ENCODE peak calls at places on chromosomes 4 and X, in four cellular contexts. H is GM04504, R is brain microvascular endothelial cell, U is fibroblast of the conjunctiva. E is an unnamed sample.

GRCh38 chr4:17055788-17056187 is 157.3 kb upstream of the LDB2 start:
- DNase-seq in H (peak), R (peak), U (peak), E (no peak)

GRCh38 chrX:10360121-10360520 is 203.3 kb downstream of the CLCN4 start:
- DNase-seq in H (no peak), R (no peak), U (no peak), E (no peak)

GRCh38 chr4:183323295-183323694 is 1.1 kb upstream of the CLDN24 start:
- DNase-seq in H (no peak), R (no peak), U (no peak), E (no peak)

GRCh38 chr4:40309250-40309774 is 25.8 kb upstream of the CHRNA9 start:
- DNase-seq in H (peak), R (peak), U (peak), E (no peak)

GRCh38 chr4:89741768-89742167 is 95.2 kb downstream of the SNCA start:
- DNase-seq in H (no peak), R (no peak), U (no peak), E (no peak)

GRCh38 chr4:63218837-63219236 is 1190.4 kb downstream of the TECRL start:
- DNase-seq in H (no peak), R (no peak), U (no peak), E (no peak)

GRCh38 chrX:40152173-40152705 is 54.5 kb upstream of the BCOR start:
- DNase-seq in H (no peak), R (no peak), U (no peak), E (no peak)

GRCh38 chrX:12292996-12293765 is 154.9 kb downstream of the FRMPD4 start:
- DNase-seq in H (no peak), R (peak), U (no peak), E (peak)

GRCh38 chrX:19836337-19836736 is 51.1 kb downstream of the SH3KBP1 start:
- DNase-seq in H (no peak), R (no peak), U (no peak), E (no peak)

GRCh38 chrX:97159916-97160800 is 276.4 kb downstream of the RPA4 start:
- DNase-seq in H (no peak), R (no peak), U (no peak), E (no peak)

GRCh38 chr4:189771696-189772361 is 168.8 kb upstream of the FRG1 start:
- DNase-seq in H (no peak), R (no peak), U (no peak), E (no peak)

GRCh38 chr4:132003593-132003992 is 1145.5 kb upstream of the PCDH10 start:
- DNase-seq in H (no peak), R (no peak), U (no peak), E (peak)

GRCh38 chr4:15231265-15232091 is 196.4 kb upstream of the C1QTNF7 start:
- DNase-seq in H (peak), R (peak), U (peak), E (peak)

GRCh38 chrX:34381241-34381640 is 249.1 kb upstream of the FAM47A start:
- DNase-seq in H (no peak), R (peak), U (no peak), E (no peak)

GRCh38 chr4:52945982-52946381 is 83.9 kb downstream of the RASL11B start:
- DNase-seq in H (no peak), R (no peak), U (no peak), E (no peak)

GRCh38 chr4:89158884-89159503 is 47.7 kb downstream of the TIGD2 start:
- DNase-seq in H (no peak), R (peak), U (peak), E (no peak)

GRCh38 chr4:5998333-5998936 is 19.8 kb downstream of the C4orf50 start:
- DNase-seq in H (peak), R (peak), U (peak), E (peak)

GRCh38 chr4:8274772-8275241 is 5.3 kb downstream of the HTRA3 start:
- DNase-seq in H (peak), R (peak), U (peak), E (peak)

GRCh38 chr4:58617226-58617625 is 1507.0 kb upstream of the IGFBP7 start:
- DNase-seq in H (no peak), R (no peak), U (no peak), E (no peak)

GRCh38 chrX:41452972-41453371 is 5.8 kb downstream of the NYX start:
- DNase-seq in H (no peak), R (peak), U (peak), E (no peak)

GRCh38 chr4:3340703-3341088 is 47.9 kb downstream of the RGS12 start:
- DNase-seq in H (no peak), R (no peak), U (no peak), E (no peak)

GRCh38 chr4:75710246-75710645 is 14.1 kb upstream of the USO1 start:
- DNase-seq in H (no peak), R (peak), U (no peak), E (no peak)

E was measured in retinal pigment epithelial cell.